ENCODE peak calls at places on chromosomes 2 and 18, in six cellular contexts. One of them, this sample, is unnamed.

GRCh38 chr18:3914833-3915598 is 465.0 kb downstream of the TGIF1 start:
- DNase-seq in cardiac muscle cell: no peak
- DNase-seq in amniotic epithelial cell: no peak
- DNase-seq in NCI-H69: peak
- DNase-seq in naive B cell: no peak
- DNase-seq in HCEC 1CT: no peak
- DNase-seq in this sample: no peak

GRCh38 chr2:216617159-216617815 is 15.9 kb upstream of the IGFBP2 start:
- DNase-seq in cardiac muscle cell: peak
- DNase-seq in amniotic epithelial cell: no peak
- DNase-seq in NCI-H69: no peak
- DNase-seq in naive B cell: no peak
- DNase-seq in HCEC 1CT: no peak
- DNase-seq in this sample: no peak

GRCh38 chr2:165793779-165794519 is at the start of gene GALNT3:
- DNase-seq in cardiac muscle cell: peak
- DNase-seq in amniotic epithelial cell: no peak
- DNase-seq in NCI-H69: no peak
- DNase-seq in naive B cell: peak
- DNase-seq in HCEC 1CT: no peak
- DNase-seq in this sample: no peak

GRCh38 chr2:121858406-121858805 is 103.0 kb downstream of the TSN start:
- DNase-seq in cardiac muscle cell: no peak
- DNase-seq in amniotic epithelial cell: peak
- DNase-seq in NCI-H69: no peak
- DNase-seq in naive B cell: no peak
- DNase-seq in HCEC 1CT: peak
- DNase-seq in this sample: no peak

GRCh38 chr2:179543361-179543901 is 278.8 kb upstream of the SESTD1 start:
- DNase-seq in cardiac muscle cell: no peak
- DNase-seq in amniotic epithelial cell: peak
- DNase-seq in NCI-H69: peak
- DNase-seq in naive B cell: no peak
- DNase-seq in HCEC 1CT: peak
- DNase-seq in this sample: peak

GRCh38 chr2:119155633-119156032 is 2.9 kb downstream of the C1QL2 start:
- DNase-seq in cardiac muscle cell: no peak
- DNase-seq in amniotic epithelial cell: no peak
- DNase-seq in NCI-H69: no peak
- DNase-seq in naive B cell: no peak
- DNase-seq in HCEC 1CT: no peak
- DNase-seq in this sample: no peak

GRCh38 chr2:157480182-157480961 is 36.5 kb upstream of the CYTIP start:
- DNase-seq in cardiac muscle cell: no peak
- DNase-seq in amniotic epithelial cell: peak
- DNase-seq in NCI-H69: no peak
- DNase-seq in naive B cell: no peak
- DNase-seq in HCEC 1CT: peak
- DNase-seq in this sample: peak

GRCh38 chr2:228224410-228224809 is 42.9 kb upstream of the SPHKAP start:
- DNase-seq in cardiac muscle cell: no peak
- DNase-seq in amniotic epithelial cell: peak
- DNase-seq in NCI-H69: no peak
- DNase-seq in naive B cell: no peak
- DNase-seq in HCEC 1CT: peak
- DNase-seq in this sample: peak

GRCh38 chr2:37616674-37616999 is 54.8 kb downstream of the CDC42EP3 start:
- DNase-seq in cardiac muscle cell: no peak
- DNase-seq in amniotic epithelial cell: peak
- DNase-seq in NCI-H69: peak
- DNase-seq in naive B cell: no peak
- DNase-seq in HCEC 1CT: peak
- DNase-seq in this sample: no peak

GRCh38 chr2:20584637-20585321 is 66.1 kb downstream of the HS1BP3 start:
- DNase-seq in cardiac muscle cell: peak
- DNase-seq in amniotic epithelial cell: peak
- DNase-seq in NCI-H69: no peak
- DNase-seq in naive B cell: no peak
- DNase-seq in HCEC 1CT: peak
- DNase-seq in this sample: peak

GRCh38 chr2:61469424-61470121 is 1.3 kb downstream of the USP34 start:
- DNase-seq in cardiac muscle cell: no peak
- DNase-seq in amniotic epithelial cell: no peak
- DNase-seq in NCI-H69: no peak
- DNase-seq in naive B cell: no peak
- DNase-seq in HCEC 1CT: peak
- DNase-seq in this sample: no peak

GRCh38 chr2:201858267-201858666 is 51.9 kb downstream of the CDK15 start:
- DNase-seq in cardiac muscle cell: no peak
- DNase-seq in amniotic epithelial cell: no peak
- DNase-seq in NCI-H69: no peak
- DNase-seq in naive B cell: no peak
- DNase-seq in HCEC 1CT: no peak
- DNase-seq in this sample: no peak

GRCh38 chr2:117411983-117412382 is 402.5 kb upstream of the DDX18 start:
- DNase-seq in cardiac muscle cell: no peak
- DNase-seq in amniotic epithelial cell: no peak
- DNase-seq in NCI-H69: no peak
- DNase-seq in naive B cell: no peak
- DNase-seq in HCEC 1CT: no peak
- DNase-seq in this sample: peak

GRCh38 chr2:79982445-79982844 is 322.1 kb downstream of the LRRTM1 start:
- DNase-seq in cardiac muscle cell: peak
- DNase-seq in amniotic epithelial cell: no peak
- DNase-seq in NCI-H69: peak
- DNase-seq in naive B cell: no peak
- DNase-seq in HCEC 1CT: no peak
- DNase-seq in this sample: no peak

GRCh38 chr2:240507778-240508251 is 50.0 kb downstream of the ANKMY1 start:
- DNase-seq in cardiac muscle cell: no peak
- DNase-seq in amniotic epithelial cell: no peak
- DNase-seq in NCI-H69: no peak
- DNase-seq in naive B cell: no peak
- DNase-seq in HCEC 1CT: no peak
- DNase-seq in this sample: no peak

GRCh38 chr2:239044336-239044735 is 196.5 kb downstream of the TWIST2 start:
- DNase-seq in cardiac muscle cell: no peak
- DNase-seq in amniotic epithelial cell: no peak
- DNase-seq in NCI-H69: no peak
- DNase-seq in naive B cell: no peak
- DNase-seq in HCEC 1CT: no peak
- DNase-seq in this sample: no peak

This sample was measured in renal cortical epithelial cell.